ENCODE peak calls at places on chromosomes 11 and 22, in nine cellular contexts. S is CD8-positive, alpha-beta T cell; N is GM23338; C is MM.1S; Z is A549; A is HCT116; Q is hepatocyte; D is kidney; W is body of pancreas. V is an unnamed sample.
A peak's percentile ranks its signal among the peaks of the same experiment; 100 is the strongest.

GRCh38 chr22:49632199-49633009 is 195.3 kb downstream of the BRD1 start:
- DNase-seq in S (no peak), N (no peak), C (no peak), Z (peak; percentile 67), A (peak; percentile 7), Q (peak; percentile 90), D (peak; percentile 83), W (peak; percentile 60), V (peak; percentile 58)

GRCh38 chr11:19607656-19608360 is 104.8 kb upstream of the NAV2 start:
- DNase-seq in S (no peak), N (no peak), C (no peak), Z (no peak), A (no peak), Q (no peak), D (no peak), W (no peak), V (no peak)

GRCh38 chr11:8222820-8223512 is 40.7 kb downstream of the LMO1 start:
- DNase-seq in S (no peak), N (no peak), C (no peak), Z (no peak), A (no peak), Q (no peak), D (peak; percentile 60), W (no peak), V (no peak)

GRCh38 chr11:68438658-68439259 is 21.8 kb upstream of the PPP6R3 start:
- DNase-seq in S (no peak), N (no peak), C (no peak), Z (no peak), A (no peak), Q (no peak), D (no peak), W (no peak), V (no peak)

GRCh38 chr11:69430566-69430965 is 50.9 kb upstream of the LINC01488 start:
- DNase-seq in S (no peak), N (no peak), C (no peak), Z (no peak), A (no peak), Q (no peak), D (no peak), W (no peak), V (no peak)

GRCh38 chr11:75490221-75491181 is 35.2 kb downstream of the GDPD5 start:
- DNase-seq in S (no peak), N (peak; percentile 67), C (no peak), Z (no peak), A (no peak), Q (no peak), D (no peak), W (no peak), V (peak; percentile 47)

GRCh38 chr11:118673361-118674093 is 5.9 kb downstream of the TREH start:
- DNase-seq in S (no peak), N (no peak), C (no peak), Z (no peak), A (no peak), Q (peak; percentile 13), D (no peak), W (no peak), V (no peak)

GRCh38 chr11:71253794-71254193 is 1.4 kb upstream of the SHANK2 start:
- DNase-seq in S (no peak), N (no peak), C (no peak), Z (no peak), A (no peak), Q (no peak), D (no peak), W (no peak), V (no peak)

GRCh38 chr22:39527481-39527961 is 5.0 kb downstream of the RPS19BP1 start:
- DNase-seq in S (no peak), N (peak; percentile 51), C (peak; percentile 56), Z (no peak), A (no peak), Q (peak; percentile 81), D (peak; percentile 55), W (no peak), V (no peak)

GRCh38 chr22:46972901-46973831 is 210.7 kb downstream of the TBC1D22A start:
- DNase-seq in S (no peak), N (no peak), C (no peak), Z (no peak), A (no peak), Q (no peak), D (peak; percentile 62), W (no peak), V (no peak)

GRCh38 chr22:50303848-50304527 is 3.5 kb downstream of the PLXNB2 start:
- DNase-seq in S (no peak), N (peak; percentile 71), C (no peak), Z (no peak), A (no peak), Q (peak; percentile 83), D (peak; percentile 91), W (peak; percentile 64), V (no peak)

GRCh38 chr22:48352086-48352911 is 1475.4 kb downstream of the BRD1 start:
- DNase-seq in S (no peak), N (no peak), C (peak; percentile 70), Z (no peak), A (no peak), Q (no peak), D (peak; percentile 51), W (no peak), V (no peak)

GRCh38 chr11:122748968-122749687 is 89.2 kb upstream of the CRTAM start:
- DNase-seq in S (peak; percentile 25), N (no peak), C (peak; percentile 97), Z (no peak), A (no peak), Q (no peak), D (no peak), W (no peak), V (no peak)
- H3K27ac ChIP-seq in S (no peak overlapping the region), N (no peak overlapping the region), C (peak overlapping the region; percentile 96), Z (no peak overlapping the region), A (no peak overlapping the region), Q (no peak overlapping the region), D (no peak overlapping the region), W (no peak overlapping the region), V (no peak overlapping the region)

GRCh38 chr11:32562839-32563599 is 20.6 kb upstream of the EIF3M start:
- DNase-seq in S (no peak), N (no peak), C (no peak), Z (no peak), A (no peak), Q (no peak), D (no peak), W (no peak), V (no peak)

GRCh38 chr11:32555885-32556284 is 27.7 kb upstream of the EIF3M start:
- DNase-seq in S (no peak), N (no peak), C (no peak), Z (no peak), A (no peak), Q (no peak), D (no peak), W (no peak), V (no peak)

GRCh38 chr11:32566527-32566926 is 17.1 kb upstream of the EIF3M start:
- DNase-seq in S (no peak), N (no peak), C (no peak), Z (no peak), A (no peak), Q (no peak), D (no peak), W (no peak), V (no peak)

GRCh38 chr11:32563600-32563959 is 20.1 kb upstream of the EIF3M start:
- DNase-seq in S (no peak), N (no peak), C (no peak), Z (no peak), A (no peak), Q (no peak), D (no peak), W (no peak), V (no peak)

GRCh38 chr11:32561835-32562234 is 21.8 kb upstream of the EIF3M start:
- DNase-seq in S (no peak), N (peak; percentile 45), C (no peak), Z (no peak), A (no peak), Q (no peak), D (no peak), W (no peak), V (no peak)
- TF ChIP-seq CTCF in S (no peak), N (peak; percentile 30), C (no peak), Z (no peak), A (no peak), Q (no peak), D (peak; percentile 14), W (no peak), V (no peak)

GRCh38 chr11:3155691-3156258 is 9.3 kb downstream of the OSBPL5 start:
- DNase-seq in S (no peak), N (no peak), C (no peak), Z (no peak), A (no peak), Q (no peak), D (peak; percentile 67), W (no peak), V (no peak)
- H3K27ac ChIP-seq in S (no peak overlapping the region), N (no peak overlapping the region), C (no peak overlapping the region), Z (no peak overlapping the region), A (no peak overlapping the region), Q (peak overlapping the region; percentile 52), D (peak overlapping the region; percentile 32), W (no peak overlapping the region), V (peak overlapping the region; percentile 12)

GRCh38 chr22:22199634-22200033 is 45.0 kb upstream of the VPREB1 start:
- DNase-seq in S (no peak), N (no peak), C (no peak), Z (no peak), A (no peak), Q (no peak), D (no peak), W (no peak), V (no peak)

GRCh38 chr22:22203048-22203971 is 41.3 kb upstream of the VPREB1 start:
- DNase-seq in S (no peak), N (peak; percentile 29), C (no peak), Z (no peak), A (no peak), Q (no peak), D (no peak), W (no peak), V (no peak)

GRCh38 chr22:22200569-22201184 is 43.9 kb upstream of the VPREB1 start:
- DNase-seq in S (no peak), N (no peak), C (peak; percentile 22), Z (no peak), A (no peak), Q (no peak), D (no peak), W (no peak), V (no peak)

GRCh38 chr22:22201925-22202343 is 42.7 kb upstream of the VPREB1 start:
- DNase-seq in S (no peak), N (no peak), C (peak; percentile 84), Z (no peak), A (no peak), Q (no peak), D (no peak), W (no peak), V (no peak)

DNA sequence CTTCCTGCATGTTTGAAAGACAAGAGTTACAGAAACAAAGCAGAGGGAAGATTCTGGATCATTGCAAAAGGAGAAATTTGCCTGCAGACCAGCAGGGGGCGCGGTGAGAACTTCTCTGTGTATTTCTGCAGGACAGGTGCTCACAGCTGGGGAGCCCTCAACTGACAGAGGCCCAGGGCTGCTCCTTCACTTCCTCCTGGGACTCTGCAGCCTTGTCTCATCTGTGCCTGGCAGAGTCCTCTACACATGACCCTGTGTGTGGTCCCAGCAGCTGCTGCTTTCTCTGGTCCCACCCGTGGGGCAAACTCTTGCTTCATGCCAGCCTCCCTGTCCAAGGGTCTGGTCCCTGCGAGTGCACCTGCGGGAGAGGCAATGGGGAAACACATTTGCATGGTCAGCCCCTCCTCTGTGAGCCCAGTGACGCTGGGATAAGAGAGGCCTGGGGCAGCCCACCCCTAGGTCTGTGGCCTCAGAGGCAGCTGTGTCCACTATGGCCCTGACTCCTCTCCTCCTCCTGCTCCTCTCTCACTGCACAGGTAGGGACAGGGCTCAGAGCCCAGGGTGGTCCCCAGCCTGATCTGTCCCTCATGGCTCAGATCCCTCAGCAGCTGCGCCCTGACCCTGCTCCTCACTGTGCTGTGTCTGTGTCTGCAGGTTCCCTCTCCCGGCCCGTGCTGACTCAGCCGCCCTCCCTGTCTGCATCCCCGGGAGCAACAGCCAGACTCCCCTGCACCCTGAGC is 43.2 kb upstream of the VPREB1 start:
- DNase-seq in S (no peak), N (peak; percentile 78), C (peak; percentile 90), Z (peak; percentile 30), A (no peak), Q (no peak), D (no peak), W (peak; percentile 41), V (peak; percentile 23)
- TF ChIP-seq CTCF in S (no peak), N (peak; percentile 69), C (peak; percentile 88), Z (peak; percentile 52), A (peak; percentile 28), Q (peak; percentile 15), D (peak; percentile 78), W (peak; percentile 44), V (peak; percentile 84)

V was measured in RWPE1.